ENCODE peak calls at places on chromosomes 6 and 20, in five cellular contexts. G is adrenal gland, Q is A549, P is suprapubic skin, C is tibial nerve. D is an unnamed sample.

GRCh38 chr6:128307671-128308070 is 212.7 kb downstream of the PTPRK start:
- DNase-seq in P (no peak), C (no peak), G (no peak), Q (no peak), D (no peak)

GRCh38 chr20:46216770-46217464 is 91.4 kb downstream of the CDH22 start:
- DNase-seq in P (no peak), C (no peak), G (no peak), Q (no peak), D (no peak)

GRCh38 chr6:41748542-41748941 is 1.3 kb upstream of the PGC start:
- DNase-seq in Q (no peak), G (no peak), C (no peak), P (no peak), D (no peak)

GRCh38 chr6:152160346-152160745 is 352.9 kb downstream of the ESR1 start:
- DNase-seq in Q (no peak), C (no peak), P (no peak), G (no peak), D (no peak)

GRCh38 chr6:82337688-82338257 is 25.8 kb upstream of the TPBG start:
- DNase-seq in C (no peak), P (no peak), G (no peak), Q (no peak), D (no peak)

GRCh38 chr6:2744206-2744771 is 6.4 kb downstream of the MYLK4 start:
- DNase-seq in G (peak), Q (no peak), P (no peak), C (no peak), D (no peak)

GRCh38 chr20:56914532-56914931 is 285.4 kb downstream of the TFAP2C start:
- DNase-seq in P (no peak), C (no peak), Q (no peak), G (no peak), D (no peak)

GRCh38 chr6:15371151-15371550 is 125.3 kb downstream of the JARID2 start:
- DNase-seq in C (no peak), G (no peak), P (no peak), Q (no peak), D (no peak)

GRCh38 chr20:7829031-7829430 is 111.2 kb downstream of the HAO1 start:
- DNase-seq in C (no peak), P (no peak), Q (no peak), G (no peak), D (no peak)

GRCh38 chr6:137271245-137272183 is 52.3 kb upstream of the IFNGR1 start:
- DNase-seq in G (no peak), Q (peak), P (no peak), C (no peak), D (peak)

GRCh38 chr6:43489277-43490072 is 12.1 kb downstream of the TJAP1 start:
- DNase-seq in G (no peak), P (no peak), C (no peak), Q (no peak), D (no peak)

GRCh38 chr6:36545767-36546663 is 1.3 kb downstream of the STK38 start:
- DNase-seq in G (peak), Q (no peak), P (no peak), C (no peak), D (peak)

DNA sequence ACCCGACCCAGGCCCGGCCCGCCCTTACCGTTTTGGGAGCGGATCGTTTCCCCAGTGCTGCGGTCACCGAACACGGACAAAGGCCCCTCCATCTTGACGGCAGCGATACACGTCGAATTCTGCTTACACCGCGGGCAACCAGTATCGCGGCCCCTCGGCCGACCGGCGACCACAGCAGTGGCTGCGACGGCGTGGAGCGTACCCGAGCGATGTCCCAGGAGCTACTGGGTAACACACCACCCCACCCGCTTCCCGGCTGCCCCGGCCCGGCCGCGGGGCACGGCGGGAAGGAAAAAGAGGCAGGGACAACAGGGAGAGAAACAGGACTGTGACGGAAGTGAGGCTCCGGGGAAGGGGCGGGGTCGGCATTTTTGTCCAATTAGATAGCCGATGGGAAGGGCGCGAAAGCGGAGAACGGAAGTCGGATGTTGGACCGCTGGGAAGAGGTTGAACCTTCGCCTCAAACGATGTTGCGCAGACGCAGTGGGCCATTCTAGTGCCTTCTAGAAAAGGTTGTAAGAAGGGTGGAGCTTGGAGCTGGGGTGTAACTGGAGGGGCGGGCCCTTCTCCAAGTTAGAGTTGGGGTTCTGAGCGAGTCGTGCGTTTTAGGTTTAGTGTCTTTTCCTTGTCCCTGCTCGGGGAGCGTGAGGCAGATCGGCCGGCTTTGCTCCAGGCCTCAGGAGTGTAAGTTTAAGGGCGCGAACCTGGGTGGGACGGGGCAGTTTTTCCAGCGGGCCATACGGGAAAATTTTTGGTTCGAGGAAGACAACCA is at the start of gene TCP1:
- DNase-seq in G (peak), P (peak), C (peak), Q (peak), D (peak)
- TF ChIP-seq POLR2A in G (peak), P (peak), C (peak), Q (peak), D (peak)

GRCh38 chr6:13830803-13831202 is 16.4 kb upstream of the MCUR1 start:
- DNase-seq in G (no peak), Q (no peak), C (no peak), P (no peak), D (no peak)
- TF ChIP-seq POLR2A in G (no peak), Q (no peak), C (no peak), P (no peak), D (no peak)

GRCh38 chr6:26195924-26196845 is 109.0 kb downstream of the HFE start:
- DNase-seq in P (peak), C (no peak), G (no peak), Q (no peak), D (peak)
- TF ChIP-seq POLR2A in P (no peak), C (no peak), G (no peak), Q (no peak), D (no peak)

GRCh38 chr6:115393821-115394220 is 666.9 kb downstream of the FRK start:
- DNase-seq in C (no peak), Q (no peak), G (no peak), P (no peak), D (no peak)
- TF ChIP-seq POLR2A in C (no peak), Q (no peak), G (no peak), P (no peak), D (no peak)

DNA sequence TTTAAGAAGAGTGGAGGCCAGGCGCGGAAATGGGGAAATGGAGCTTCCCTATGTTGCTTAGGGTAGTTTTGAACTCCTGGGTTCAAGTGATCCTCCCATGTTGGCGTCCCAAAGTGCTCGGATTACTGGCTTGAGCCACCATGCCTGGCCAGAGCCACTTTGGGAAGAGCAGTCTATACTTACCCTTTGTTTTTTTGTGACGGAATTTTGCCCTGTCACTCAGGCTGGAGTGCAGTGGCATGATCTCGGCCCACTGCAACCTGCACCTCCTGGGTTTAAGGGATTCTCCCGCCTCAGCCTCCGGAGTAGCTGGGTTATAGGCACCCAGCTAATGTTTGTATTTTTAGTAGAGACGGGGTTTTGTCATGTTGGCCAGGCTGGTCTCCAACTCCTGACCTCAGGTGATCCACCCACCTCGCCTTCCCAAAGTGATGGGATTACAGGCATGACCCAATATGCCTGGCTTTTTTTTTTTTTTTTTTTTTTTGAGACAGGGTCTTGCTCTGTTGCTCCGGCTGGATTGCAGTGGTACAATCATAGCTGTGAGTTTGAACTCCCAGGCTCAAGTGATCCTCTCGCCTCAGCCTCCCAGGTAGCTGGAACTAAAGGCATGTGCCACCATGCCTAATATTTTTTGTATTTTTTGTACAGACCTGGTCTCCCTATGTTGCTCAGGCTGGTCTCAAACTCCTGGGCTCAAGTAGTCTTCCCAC is 18.0 kb downstream of the PPP1R10 start:
- DNase-seq in C (no peak), G (no peak), Q (no peak), P (no peak), D (no peak)
- TF ChIP-seq POLR2A in C (no peak), G (no peak), Q (no peak), P (no peak), D (peak)

DNA sequence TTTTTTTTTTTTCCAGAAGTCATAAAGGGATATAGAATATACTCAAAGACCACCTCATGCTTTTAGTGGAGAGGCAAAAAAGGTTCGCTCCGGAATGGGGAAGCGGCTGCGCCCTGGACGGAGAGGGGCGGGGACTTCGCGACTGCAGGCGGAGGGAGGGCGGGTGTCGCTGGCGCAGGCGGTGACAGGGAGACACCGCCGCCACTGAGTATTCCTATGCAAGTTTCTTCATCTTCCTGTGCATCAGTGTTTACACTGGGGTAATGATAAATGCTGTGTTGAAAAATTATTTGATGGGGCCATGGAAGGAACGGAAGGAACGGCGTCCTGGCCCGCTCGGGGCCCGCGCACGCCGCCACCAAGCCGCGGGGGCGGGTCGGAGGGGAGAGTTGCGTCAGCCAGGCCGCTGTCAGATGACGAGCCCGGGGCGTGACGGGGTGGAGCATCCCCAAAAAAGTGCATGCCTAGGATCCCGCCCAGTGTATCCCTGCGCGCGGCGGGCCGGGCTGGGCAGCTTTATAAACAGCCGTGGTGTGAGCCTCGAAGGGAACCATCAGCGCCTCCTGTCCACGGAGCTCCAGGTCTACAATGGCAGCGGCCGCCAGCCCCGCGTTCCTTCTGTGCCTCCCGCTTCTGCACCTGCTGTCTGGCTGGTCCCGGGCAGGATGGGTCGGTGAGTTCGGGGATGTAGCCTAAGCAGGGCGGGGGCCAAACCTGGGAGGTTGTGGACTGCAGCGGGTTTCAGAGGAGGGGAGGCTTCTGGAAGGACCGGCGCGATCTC is at the start of gene ULBP1:
- DNase-seq in P (peak), C (peak), Q (peak), G (peak), D (peak)
- TF ChIP-seq POLR2A in P (no peak), C (no peak), Q (no peak), G (no peak), D (peak)

GRCh38 chr20:38166707-38167233 is 1.7 kb upstream of the TGM2 start:
- DNase-seq in C (no peak), G (no peak), P (no peak), Q (no peak), D (no peak)

GRCh38 chr20:38164624-38165088 is 414 bp downstream of the TGM2 start:
- DNase-seq in C (no peak), P (no peak), Q (no peak), G (no peak), D (no peak)

GRCh38 chr20:38164069-38164468 is 1.0 kb downstream of the TGM2 start:
- DNase-seq in C (no peak), Q (no peak), P (no peak), G (no peak), D (no peak)

GRCh38 chr20:38165966-38166706 is 1.1 kb upstream of the TGM2 start:
- DNase-seq in Q (no peak), G (no peak), P (no peak), C (no peak), D (no peak)

DNA sequence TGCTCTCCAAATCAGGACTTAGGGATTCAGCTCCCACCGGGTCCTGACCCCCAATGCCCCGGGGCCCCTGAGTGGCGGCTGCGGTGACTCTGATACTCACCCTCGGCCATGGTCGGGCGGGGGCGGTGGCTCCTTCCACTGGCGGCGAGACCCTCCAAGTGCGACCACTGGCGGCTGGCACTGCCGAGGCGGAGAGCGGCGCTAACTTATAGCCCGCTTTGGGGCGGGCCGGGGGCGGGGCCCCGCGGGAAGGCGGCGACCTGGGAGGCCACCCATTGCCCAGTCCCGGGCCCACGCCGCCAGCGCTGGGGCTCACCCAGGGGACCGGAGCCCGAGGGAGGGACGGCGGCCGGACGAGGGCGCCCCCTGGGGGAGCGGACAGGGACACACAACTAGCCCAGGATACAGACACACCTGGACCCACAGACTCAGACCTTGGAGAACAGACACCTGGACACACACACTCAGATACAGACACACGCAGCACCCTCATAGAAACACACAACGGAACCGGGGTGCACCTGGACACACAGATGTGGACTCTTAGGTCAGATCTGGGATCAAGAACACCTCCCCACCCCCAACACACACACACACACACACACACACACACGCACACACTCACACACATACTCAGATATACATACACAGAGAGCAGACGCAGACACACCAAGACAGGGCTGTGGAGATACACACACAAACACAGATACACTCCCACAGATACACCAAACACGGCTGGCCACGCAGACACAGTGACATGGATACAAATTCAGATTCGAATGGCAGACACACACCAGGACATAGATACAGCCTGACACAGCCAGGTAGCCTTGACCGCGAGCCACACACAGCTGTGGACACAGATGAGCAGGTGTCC is at the start of gene TGM2:
- DNase-seq in P (no peak), G (peak), Q (peak), C (no peak), D (peak)
- TF ChIP-seq POLR2A in P (no peak), G (no peak), Q (peak), C (no peak), D (peak)

GRCh38 chr6:132058975-132059374 is 107.8 kb upstream of the CCN2 start:
- DNase-seq in P (peak), Q (no peak), C (peak), G (no peak), D (no peak)

GRCh38 chr6:132062626-132063025 is 111.5 kb upstream of the CCN2 start:
- DNase-seq in P (no peak), C (no peak), G (no peak), Q (no peak), D (no peak)

GRCh38 chr6:132061381-132061780 is 110.2 kb upstream of the CCN2 start:
- DNase-seq in C (no peak), Q (no peak), P (no peak), G (no peak), D (no peak)

GRCh38 chr6:132063204-132063603 is 112.0 kb upstream of the CCN2 start:
- DNase-seq in Q (no peak), G (no peak), P (no peak), C (no peak), D (no peak)

GRCh38 chr6:132060591-132060990 is 109.4 kb upstream of the CCN2 start:
- DNase-seq in P (no peak), C (no peak), Q (peak), G (no peak), D (no peak)
- TF ChIP-seq POLR2A in P (no peak), C (no peak), Q (no peak), G (no peak), D (no peak)

DNA sequence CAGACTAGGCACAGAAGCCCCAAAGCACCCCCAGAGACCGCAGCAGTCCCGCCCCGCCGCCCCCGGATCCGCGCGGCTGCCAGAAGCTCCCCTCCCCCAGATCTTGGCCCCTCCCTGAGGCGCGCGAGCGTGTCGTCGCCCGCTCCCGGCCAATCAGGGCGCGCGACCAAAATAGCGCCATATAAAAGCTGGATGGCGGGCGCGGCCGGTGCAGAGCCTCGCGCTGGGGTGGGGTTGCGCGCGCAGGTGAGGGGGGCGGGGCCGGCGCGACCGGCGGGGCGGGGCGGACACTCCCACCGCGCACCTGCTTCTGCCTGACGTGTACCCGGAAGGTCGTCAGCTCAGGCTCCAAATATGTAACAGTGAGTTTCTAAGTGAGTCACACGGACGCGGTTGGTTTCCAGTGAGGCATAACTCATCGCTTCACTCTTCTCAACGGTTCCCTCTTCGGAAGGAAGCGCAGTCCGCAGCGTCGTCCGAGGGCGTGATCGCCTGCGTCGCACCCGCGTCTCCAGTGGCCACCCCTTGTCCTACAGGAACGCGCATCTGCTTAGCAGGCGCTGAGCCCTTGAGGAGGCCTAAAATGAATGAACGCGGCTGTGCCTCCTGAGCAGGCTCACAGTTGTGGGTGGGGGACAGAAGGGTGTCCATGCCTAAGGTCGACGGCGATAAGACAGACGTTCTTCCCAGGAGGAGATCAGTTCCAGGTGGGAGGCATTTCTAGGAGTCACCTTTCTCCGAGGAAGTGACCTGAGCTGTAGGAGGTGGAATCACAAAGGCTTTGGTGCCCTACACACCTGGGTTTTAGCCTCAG is 50.6 kb upstream of the EZR start:
- DNase-seq in C (peak), G (peak), P (peak), Q (peak), D (peak)
- TF ChIP-seq POLR2A in C (no peak), G (peak), P (peak), Q (peak), D (peak)

D was measured in erythroblast.